ENCODE peak calls at places on chromosome 1, in four cellular contexts. B is nephron progenitor cell, S is upper lobe of right lung, P is fibroblast of pulmonary artery. N is an unnamed sample.

GRCh38 chr1:248373761-248374160 is 1.8 kb upstream of the OR2T6 start:
- DNase-seq in B (no peak), S (no peak), P (no peak), N (no peak)

GRCh38 chr1:88609051-88609450 is 75.0 kb upstream of the PKN2 start:
- DNase-seq in B (no peak), S (no peak), P (no peak), N (no peak)

GRCh38 chr1:44044071-44044801 is 13.0 kb upstream of the SLC6A9 start:
- DNase-seq in B (no peak), S (no peak), P (no peak), N (no peak)

GRCh38 chr1:81312272-81312754 is 488.4 kb upstream of the ADGRL2 start:
- DNase-seq in B (no peak), S (no peak), P (no peak), N (no peak)

GRCh38 chr1:67041836-67042503 is 12.0 kb downstream of the SLC35D1 start:
- DNase-seq in B (no peak), S (no peak), P (no peak), N (no peak)

GRCh38 chr1:1923681-1924000 is 4.6 kb upstream of the TMEM52 start:
- DNase-seq in B (no peak), S (no peak), P (no peak), N (no peak)

GRCh38 chr1:2807678-2808385 is 6.3 kb upstream of the TTC34 start:
- DNase-seq in B (no peak), S (no peak), P (no peak), N (no peak)

GRCh38 chr1:77825356-77825709 is 45.9 kb downstream of the MIGA1 start:
- DNase-seq in B (no peak), S (no peak), P (peak; percentile 91), N (no peak)

GRCh38 chr1:182680901-182681300 is 3.5 kb downstream of the RGS8 start:
- DNase-seq in B (no peak), S (no peak), P (no peak), N (no peak)

GRCh38 chr1:23719162-23719820 is 24.0 kb upstream of the ELOA start:
- DNase-seq in B (no peak), S (no peak), P (peak; percentile 57), N (no peak)

GRCh38 chr1:248858096-248858890 is 592 bp downstream of the ZNF692 start:
- DNase-seq in B (peak; percentile 70), S (peak; percentile 90), P (peak; percentile 58), N (no peak)

GRCh38 chr1:25615172-25615541 is 1.4 kb upstream of the MAN1C1 start:
- DNase-seq in B (peak; percentile 29), S (no peak), P (no peak), N (no peak)

GRCh38 chr1:22039594-22040347 is 12.7 kb upstream of the CDC42 start:
- DNase-seq in B (no peak), S (peak; percentile 88), P (peak; percentile 80), N (no peak)

GRCh38 chr1:119987112-119987511 is 82.3 kb downstream of the NOTCH2 start:
- DNase-seq in B (no peak), S (no peak), P (peak; percentile 92), N (no peak)

GRCh38 chr1:241591317-241591716 is 48.9 kb downstream of the CHML start:
- DNase-seq in B (no peak), S (no peak), P (no peak), N (no peak)

GRCh38 chr1:27290586-27290985 is 31.4 kb upstream of the TMEM222 start:
- DNase-seq in B (no peak), S (no peak), P (no peak), N (no peak)

DNA sequence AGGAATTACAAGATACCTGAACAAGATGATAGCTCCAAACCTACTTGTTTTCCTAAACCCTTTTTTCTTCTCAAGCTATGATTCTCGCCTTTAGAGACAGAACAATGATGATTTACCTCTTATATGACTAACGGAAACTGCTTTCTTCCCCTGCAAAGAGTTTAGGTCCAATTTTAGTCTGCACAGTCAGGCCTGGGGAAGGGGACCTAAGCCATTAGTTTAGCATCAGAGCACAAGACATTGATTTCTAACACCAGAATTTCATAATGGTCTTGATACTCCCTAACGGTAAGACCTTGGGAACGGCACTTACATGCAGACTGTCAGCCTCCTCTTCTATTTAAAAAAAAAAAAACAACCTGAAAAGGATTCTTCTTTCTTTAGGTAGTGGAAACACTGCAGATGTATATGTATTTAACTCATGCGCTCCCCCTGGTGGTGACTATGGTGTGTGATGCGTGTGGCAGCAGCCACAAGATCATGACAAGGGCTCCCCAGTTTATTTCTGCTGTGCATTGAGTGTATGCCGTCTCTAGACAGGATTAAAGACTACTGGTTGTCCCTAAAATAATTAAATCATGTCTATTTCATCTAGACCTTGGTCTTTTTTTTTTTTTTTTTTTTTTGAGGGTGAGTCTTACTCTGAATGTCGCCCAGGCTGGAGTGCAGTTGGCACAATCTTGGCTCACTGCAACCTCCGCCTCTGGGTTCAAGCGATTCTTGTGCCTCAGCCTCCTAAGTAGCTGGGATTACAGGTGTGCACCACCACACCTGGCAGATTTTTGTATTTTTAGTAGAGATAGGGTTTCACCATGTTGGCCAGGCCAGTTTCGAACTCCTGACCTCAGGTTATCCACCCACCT is 37.3 kb upstream of the TMEM222 start:
- DNase-seq in B (peak; percentile 92), S (peak; percentile 84), P (peak; percentile 83), N (no peak)
- TF ChIP-seq CTCF in B (peak; percentile 86), S (peak; percentile 89), P (peak; percentile 83), N (peak; percentile 94)

GRCh38 chr1:111884772-111885443 is 104.6 kb downstream of the KCND3 start:
- DNase-seq in B (no peak), S (no peak), P (no peak), N (no peak)
- TF ChIP-seq CTCF in B (no peak), S (no peak), P (no peak), N (peak; percentile 15)

DNA sequence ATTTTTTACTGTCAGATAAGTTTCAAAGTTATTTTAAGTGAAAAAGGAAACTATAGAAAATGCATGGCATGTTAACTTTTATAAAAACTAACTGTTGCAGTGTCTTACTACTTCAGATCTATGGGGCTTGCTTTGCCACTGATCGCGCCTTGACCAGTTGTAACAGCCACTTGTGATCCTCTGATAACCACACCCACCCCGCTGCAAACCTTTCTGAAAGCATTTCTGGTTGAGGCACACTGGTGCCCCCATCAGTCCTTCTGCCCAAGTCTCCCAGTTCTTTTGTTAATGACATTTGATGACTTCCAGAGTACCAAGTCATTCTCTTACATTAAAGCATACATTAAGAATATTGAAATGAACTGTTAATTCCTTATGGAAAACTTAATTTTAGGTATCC is 64.9 kb downstream of the PRDM2 start:
- DNase-seq in B (peak; percentile 12), S (no peak), P (no peak), N (no peak)
- TF ChIP-seq CTCF in B (no peak), S (no peak), P (no peak), N (peak; percentile 59)

DNA sequence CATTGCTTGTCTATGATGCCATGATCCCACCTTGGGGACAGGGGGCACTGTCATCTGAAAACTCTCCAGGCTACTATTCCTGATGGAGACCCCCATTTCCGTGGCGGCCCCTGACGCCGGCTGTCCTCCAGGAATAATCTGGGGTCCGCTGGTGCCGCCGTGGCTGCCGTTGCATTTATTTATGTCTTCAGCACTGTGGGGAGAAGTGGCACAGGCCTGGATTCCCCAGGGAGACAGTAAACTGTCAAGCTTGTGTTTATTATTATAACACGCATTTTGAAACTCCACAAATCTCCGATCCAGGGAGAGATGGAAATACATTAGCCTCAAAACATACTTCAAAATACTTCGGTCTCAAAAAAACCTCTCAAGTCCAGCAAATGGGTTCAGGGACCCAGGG is 126.9 kb upstream of the C1orf174 start:
- DNase-seq in B (no peak), S (no peak), P (no peak), N (no peak)
- TF ChIP-seq CTCF in B (no peak), S (no peak), P (no peak), N (no peak)

GRCh38 chr1:233613252-233614172 is at the start of gene KCNK1:
- DNase-seq in B (peak; percentile 76), S (peak; percentile 91), P (peak; percentile 89), N (no peak)

GRCh38 chr1:233615571-233615970 is 1.7 kb downstream of the KCNK1 start:
- DNase-seq in B (no peak), S (no peak), P (no peak), N (no peak)

GRCh38 chr1:233617025-233617424 is 3.1 kb downstream of the KCNK1 start:
- DNase-seq in B (no peak), S (no peak), P (no peak), N (no peak)

GRCh38 chr1:233614743-233615521 is 1.0 kb downstream of the KCNK1 start:
- DNase-seq in B (peak; percentile 13), S (peak; percentile 62), P (no peak), N (no peak)

DNA sequence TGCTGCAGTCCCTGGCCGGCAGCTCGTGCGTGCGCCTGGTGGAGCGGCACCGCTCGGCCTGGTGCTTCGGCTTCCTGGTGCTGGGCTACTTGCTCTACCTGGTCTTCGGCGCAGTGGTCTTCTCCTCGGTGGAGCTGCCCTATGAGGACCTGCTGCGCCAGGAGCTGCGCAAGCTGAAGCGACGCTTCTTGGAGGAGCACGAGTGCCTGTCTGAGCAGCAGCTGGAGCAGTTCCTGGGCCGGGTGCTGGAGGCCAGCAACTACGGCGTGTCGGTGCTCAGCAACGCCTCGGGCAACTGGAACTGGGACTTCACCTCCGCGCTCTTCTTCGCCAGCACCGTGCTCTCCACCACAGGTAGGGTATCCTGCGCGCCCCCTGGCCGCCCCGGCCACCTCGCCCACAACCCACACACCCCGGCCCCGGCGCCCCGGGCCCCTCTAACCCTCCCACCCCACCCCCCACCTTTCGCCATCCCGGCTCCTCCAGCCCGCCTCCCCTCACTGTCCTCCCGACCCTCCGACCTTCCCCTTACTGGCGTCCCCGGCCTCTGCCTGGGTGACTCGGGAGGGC is 352 bp downstream of the KCNK1 start:
- DNase-seq in B (peak; percentile 22), S (peak; percentile 73), P (peak; percentile 43), N (no peak)
- TF ChIP-seq CTCF in B (no peak), S (no peak), P (no peak), N (no peak)

DNA sequence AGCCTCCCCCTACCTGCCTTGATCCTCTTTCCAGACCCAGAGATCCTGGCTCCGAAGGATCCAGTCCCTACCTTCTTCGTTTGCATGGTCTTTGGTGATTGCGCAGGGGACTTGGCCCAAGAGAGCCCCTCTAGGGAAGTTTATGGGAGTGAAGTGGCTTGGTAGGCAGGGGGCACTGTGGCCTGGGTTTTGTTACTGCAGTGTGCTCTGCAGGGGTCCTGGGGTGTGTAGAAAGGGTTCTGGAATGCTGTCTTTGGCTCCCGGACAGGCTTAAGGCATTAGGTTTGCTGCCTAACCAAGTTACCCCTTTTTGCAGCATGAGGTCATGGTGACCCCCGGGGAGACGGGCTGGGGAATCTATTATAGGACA is 3.8 kb downstream of the ATP8B2 start:
- DNase-seq in B (peak; percentile 26), S (no peak), P (no peak), N (no peak)
- TF ChIP-seq CTCF in B (peak; percentile 21), S (peak; percentile 16), P (no peak), N (peak; percentile 80)